ENCODE peak calls at places on chromosomes 12 and 14, in six cellular contexts. C is neuronal stem cell, F is IMR-90, T is trophoblast cell, S is H9, Y is mesenchymal stem cell. W is an unnamed sample.

GRCh38 chr14:65098586-65098985 is 3.7 kb downstream of the MAX start:
- DNase-seq in Y (peak; percentile 70), C (no peak), S (no peak), F (peak; percentile 46), T (no peak), W (no peak)

GRCh38 chr12:12909995-12910391 is 18.6 kb downstream of the GPRC5A start:
- DNase-seq in S (no peak), F (peak; percentile 73), C (no peak), T (no peak), Y (peak; percentile 81), W (no peak)

GRCh38 chr14:64979336-64980074 is 7.2 kb upstream of the FNTB start:
- DNase-seq in F (peak; percentile 77), S (no peak), T (no peak), Y (no peak), C (no peak), W (no peak)

GRCh38 chr14:90381011-90381790 is 15.6 kb upstream of the CALM1 start:
- DNase-seq in S (no peak), T (no peak), Y (peak; percentile 51), F (no peak), C (no peak), W (no peak)

GRCh38 chr14:92613008-92613658 is 99.6 kb downstream of the RIN3 start:
- DNase-seq in F (no peak), C (peak; percentile 40), Y (no peak), S (peak; percentile 83), T (peak; percentile 7), W (peak; percentile 97)

GRCh38 chr12:98355322-98355721 is 160.1 kb upstream of the TMPO start:
- DNase-seq in T (peak; percentile 11), F (peak; percentile 54), S (no peak), C (no peak), Y (peak; percentile 6), W (no peak)

GRCh38 chr12:45327823-45328383 is 112.0 kb downstream of the ANO6 start:
- DNase-seq in S (no peak), F (peak; percentile 27), T (no peak), C (no peak), Y (no peak), W (no peak)

GRCh38 chr14:79009286-79009685 is 839.1 kb downstream of the NRXN3 start:
- DNase-seq in S (no peak), T (no peak), F (no peak), Y (no peak), C (no peak), W (no peak)

GRCh38 chr14:81710232-81710845 is 176.7 kb upstream of the SEL1L start:
- DNase-seq in S (no peak), C (peak; percentile 42), F (peak; percentile 1), Y (peak; percentile 3), T (no peak), W (no peak)

GRCh38 chr12:62730649-62731377 is 204.1 kb downstream of the PPM1H start:
- DNase-seq in Y (peak; percentile 59), F (peak; percentile 67), T (no peak), S (no peak), C (no peak), W (no peak)

GRCh38 chr14:73727181-73727580 is 13.0 kb upstream of the PNMA1 start:
- DNase-seq in C (no peak), F (no peak), T (no peak), Y (no peak), S (no peak), W (no peak)

GRCh38 chr12:31274520-31275300 is 51.2 kb downstream of the SINHCAF start:
- DNase-seq in F (no peak), Y (no peak), T (no peak), S (no peak), C (no peak), W (no peak)

GRCh38 chr14:60002819-60003492 is 83.0 kb downstream of the LRRC9 start:
- DNase-seq in S (no peak), F (no peak), C (no peak), Y (no peak), T (no peak), W (no peak)

GRCh38 chr12:6262635-6263034 is 47.8 kb upstream of the PLEKHG6 start:
- DNase-seq in Y (no peak), C (no peak), F (no peak), S (no peak), T (peak; percentile 17), W (no peak)

GRCh38 chr12:9669534-9669933 is at the start of gene CLEC2D:
- DNase-seq in T (no peak), C (no peak), F (no peak), S (no peak), Y (no peak), W (no peak)

GRCh38 chr12:45379261-45379660 is 163.4 kb downstream of the ANO6 start:
- DNase-seq in F (peak; percentile 50), S (no peak), Y (no peak), T (no peak), C (no peak), W (no peak)

GRCh38 chr12:1845010-1845409 is 24.6 kb downstream of the LRTM2 start:
- DNase-seq in C (no peak), T (no peak), F (no peak), S (no peak), Y (no peak), W (no peak)

GRCh38 chr12:52149651-52150241 is 42.1 kb downstream of the KRT80 start:
- DNase-seq in T (peak; percentile 57), C (no peak), F (no peak), Y (no peak), S (peak; percentile 53), W (no peak)

GRCh38 chr12:1864867-1865266 is 44.5 kb downstream of the LRTM2 start:
- DNase-seq in F (no peak), T (no peak), S (peak; percentile 34), Y (no peak), C (no peak), W (no peak)

GRCh38 chr12:76455582-76456345 is 103.8 kb downstream of the OSBPL8 start:
- DNase-seq in Y (peak; percentile 79), T (peak; percentile 33), C (peak; percentile 23), F (peak; percentile 95), S (no peak), W (no peak)

GRCh38 chr12:202081-202731 is 11.8 kb downstream of the SLC6A12 start:
- DNase-seq in T (no peak), C (no peak), S (peak; percentile 78), Y (no peak), F (no peak), W (peak; percentile 63)

GRCh38 chr12:11836282-11836963 is 186.9 kb downstream of the ETV6 start:
- DNase-seq in S (peak; percentile 27), C (no peak), F (no peak), Y (peak; percentile 17), T (peak; percentile 30), W (no peak)

GRCh38 chr12:48878548-48878947 is 12.9 kb upstream of the RND1 start:
- DNase-seq in S (no peak), F (no peak), Y (no peak), T (no peak), C (no peak), W (no peak)

GRCh38 chr12:48880647-48881046 is 15.0 kb upstream of the RND1 start:
- DNase-seq in S (no peak), Y (no peak), F (no peak), T (no peak), C (no peak), W (no peak)

GRCh38 chr12:48881652-48882324 is 16.1 kb upstream of the RND1 start:
- DNase-seq in Y (peak; percentile 83), S (no peak), C (no peak), T (no peak), F (no peak), W (no peak)

GRCh38 chr12:48873096-48873495 is 7.4 kb upstream of the RND1 start:
- DNase-seq in C (no peak), S (no peak), F (no peak), Y (no peak), T (no peak), W (no peak)

DNA sequence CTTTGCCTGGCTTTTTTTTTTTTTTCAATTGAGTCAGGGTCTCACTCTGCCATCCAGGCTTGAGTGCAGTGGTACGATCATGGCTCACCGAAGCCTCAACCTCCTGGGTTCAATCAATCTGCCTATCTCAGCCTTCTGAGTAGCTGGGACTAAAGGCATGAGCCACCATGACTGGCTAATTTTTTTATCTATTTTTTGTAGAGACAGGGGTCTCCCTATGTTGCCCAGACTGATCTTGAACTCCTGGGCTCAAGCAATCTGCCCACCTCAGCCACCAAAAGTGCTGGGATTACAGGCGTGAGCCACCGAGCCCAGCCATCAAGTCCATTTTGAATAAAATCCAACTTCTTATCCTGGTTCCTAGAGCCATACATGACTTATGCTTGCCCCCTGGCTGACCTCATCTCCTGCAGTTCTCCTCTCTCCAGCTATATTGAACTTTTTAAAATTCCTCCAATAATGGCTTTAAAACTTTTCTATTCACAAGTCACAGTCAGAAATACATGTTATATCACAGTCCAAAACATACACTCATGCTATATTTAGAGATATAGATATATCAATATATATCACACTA is 10.4 kb upstream of the RND1 start:
- DNase-seq in S (no peak), C (no peak), Y (no peak), T (no peak), F (no peak), W (no peak)
- H3K14ac ChIP-seq in S (no peak overlapping the region), C (no peak overlapping the region), Y (no peak overlapping the region), T (no peak overlapping the region), F (no peak overlapping the region), W (no peak overlapping the region)

DNA sequence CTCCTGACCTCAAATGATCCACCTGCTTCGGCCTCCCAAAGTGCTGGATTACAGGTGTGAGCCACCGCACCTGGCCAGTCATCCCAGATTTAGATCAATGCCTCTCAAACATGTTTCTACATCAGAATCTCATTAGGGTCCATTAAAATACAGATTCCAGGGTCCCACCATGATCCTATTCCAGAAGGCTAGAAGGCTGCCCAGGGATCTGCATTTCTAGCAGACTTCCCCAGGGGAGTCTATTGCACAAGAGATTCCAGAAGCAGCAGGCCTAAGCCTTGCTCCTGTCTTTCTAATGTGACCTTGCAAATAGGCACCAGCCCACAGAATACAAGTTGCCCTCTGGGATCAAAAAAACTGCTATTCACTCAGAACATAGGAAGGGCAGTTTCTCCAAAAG is 81.5 kb downstream of the SCARB1 start:
- DNase-seq in T (no peak), S (no peak), F (no peak), C (no peak), Y (no peak), W (no peak)
- H3K14ac ChIP-seq in T (no peak overlapping the region), S (no peak overlapping the region), F (no peak overlapping the region), C (no peak overlapping the region), Y (no peak overlapping the region), W (no peak overlapping the region)

DNA sequence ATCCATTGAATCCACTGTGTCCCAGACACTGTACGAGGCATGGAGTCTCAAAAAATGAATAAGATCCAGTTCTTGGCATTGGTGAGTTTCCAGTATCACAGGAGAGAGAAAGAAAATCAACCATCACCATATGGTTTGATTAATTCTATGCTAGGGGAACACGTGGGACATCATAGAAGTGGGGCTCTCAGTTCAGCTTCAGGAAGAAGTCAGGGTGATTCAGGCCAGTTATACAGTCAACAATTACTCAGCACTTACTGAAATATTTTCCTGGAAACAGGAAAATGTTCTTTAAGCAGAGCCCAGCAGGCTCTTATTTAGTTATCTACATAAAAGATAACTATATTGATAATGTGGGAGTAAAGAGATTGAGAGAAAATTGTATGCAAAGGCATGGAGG is 407.2 kb downstream of the NOVA1 start:
- DNase-seq in Y (peak; percentile 2), F (no peak), S (no peak), T (no peak), C (no peak), W (no peak)
- H3K14ac ChIP-seq in Y (no peak overlapping the region), F (no peak overlapping the region), S (no peak overlapping the region), T (no peak overlapping the region), C (no peak overlapping the region), W (no peak overlapping the region)

DNA sequence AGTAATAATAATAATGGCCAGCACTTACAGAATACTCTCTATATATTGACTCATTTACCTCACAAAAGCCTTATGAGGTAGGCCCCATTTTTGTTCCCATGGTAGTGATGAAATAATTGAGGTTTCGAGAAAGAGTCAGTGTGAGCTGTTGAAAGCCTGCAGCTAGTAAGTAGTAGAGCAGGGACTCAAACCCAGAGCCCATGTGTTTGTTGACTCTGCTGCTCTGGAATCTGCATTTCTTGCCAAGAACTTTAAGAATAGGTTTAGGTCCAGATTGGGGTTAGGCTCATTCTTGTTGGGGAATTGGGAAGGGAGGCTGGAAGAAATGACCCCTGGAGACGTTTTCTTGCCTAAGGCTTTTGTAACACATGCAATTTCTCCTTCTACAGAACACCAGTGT is 27.9 kb downstream of the DYRK4 start:
- DNase-seq in T (no peak), F (peak; percentile 3), C (no peak), Y (no peak), S (no peak), W (no peak)
- H3K14ac ChIP-seq in T (no peak overlapping the region), F (no peak overlapping the region), C (no peak overlapping the region), Y (no peak overlapping the region), S (no peak overlapping the region), W (no peak overlapping the region)